ENCODE peak calls at places on chromosome 18, in four cellular contexts. One of them, this sample, is unnamed.
A peak's percentile ranks its signal among the peaks of the same experiment; 100 is the strongest.

GRCh38 chr18:9814431-9814830 is 71.3 kb upstream of the TXNDC2 start:
- DNase-seq in mesendoderm: no peak
- DNase-seq in IMR-90: peak; percentile 95
- DNase-seq in H9: no peak
- DNase-seq in this sample: no peak

GRCh38 chr18:2564373-2564772 is 6.9 kb downstream of the METTL4 start:
- DNase-seq in mesendoderm: no peak
- DNase-seq in IMR-90: no peak
- DNase-seq in H9: no peak
- DNase-seq in this sample: no peak

GRCh38 chr18:25044694-25045093 is 307.3 kb downstream of the ZNF521 start:
- DNase-seq in mesendoderm: no peak
- DNase-seq in IMR-90: no peak
- DNase-seq in H9: no peak
- DNase-seq in this sample: no peak

GRCh38 chr18:26230497-26230896 is 4.3 kb downstream of the TAF4B start:
- DNase-seq in mesendoderm: no peak
- DNase-seq in IMR-90: no peak
- DNase-seq in H9: no peak
- DNase-seq in this sample: no peak

GRCh38 chr18:45084207-45084606 is 403.5 kb downstream of the SETBP1 start:
- DNase-seq in mesendoderm: no peak
- DNase-seq in IMR-90: no peak
- DNase-seq in H9: no peak
- DNase-seq in this sample: no peak

GRCh38 chr18:58687871-58688308 is 16.6 kb downstream of the MALT1 start:
- DNase-seq in mesendoderm: no peak
- DNase-seq in IMR-90: no peak
- DNase-seq in H9: no peak
- DNase-seq in this sample: no peak

GRCh38 chr18:9951022-9951859 is 37.4 kb downstream of the VAPA start:
- DNase-seq in mesendoderm: peak; percentile 89
- DNase-seq in IMR-90: peak; percentile 79
- DNase-seq in H9: peak; percentile 63
- DNase-seq in this sample: no peak

GRCh38 chr18:24050916-24051255 is 36.3 kb downstream of the TTC39C start:
- DNase-seq in mesendoderm: no peak
- DNase-seq in IMR-90: no peak
- DNase-seq in H9: no peak
- DNase-seq in this sample: no peak

GRCh38 chr18:23460285-23461273 is 7.5 kb downstream of the RIOK3 start:
- DNase-seq in mesendoderm: no peak
- DNase-seq in IMR-90: no peak
- DNase-seq in H9: no peak
- DNase-seq in this sample: no peak

GRCh38 chr18:55504808-55505207 is 83.2 kb downstream of the TCF4 start:
- DNase-seq in mesendoderm: no peak
- DNase-seq in IMR-90: no peak
- DNase-seq in H9: no peak
- DNase-seq in this sample: no peak

GRCh38 chr18:136433-136832 is 21.9 kb upstream of the USP14 start:
- DNase-seq in mesendoderm: no peak
- DNase-seq in IMR-90: no peak
- DNase-seq in H9: no peak
- DNase-seq in this sample: no peak

GRCh38 chr18:49021433-49022129 is 70.8 kb upstream of the SMAD7 start:
- DNase-seq in mesendoderm: peak; percentile 98
- DNase-seq in IMR-90: peak; percentile 33
- DNase-seq in H9: peak; percentile 95
- DNase-seq in this sample: peak; percentile 64

GRCh38 chr18:79942211-79942610 is 9.2 kb downstream of the SLC66A2 start:
- DNase-seq in mesendoderm: no peak
- DNase-seq in IMR-90: no peak
- DNase-seq in H9: peak; percentile 12
- DNase-seq in this sample: no peak

GRCh38 chr18:9612215-9612830 is 2.0 kb downstream of the PPP4R1 start:
- DNase-seq in mesendoderm: peak; percentile 55
- DNase-seq in IMR-90: peak; percentile 58
- DNase-seq in H9: no peak
- DNase-seq in this sample: no peak

GRCh38 chr18:49669403-49669802 is 107.5 kb downstream of the LIPG start:
- DNase-seq in mesendoderm: no peak
- DNase-seq in IMR-90: no peak
- DNase-seq in H9: no peak
- DNase-seq in this sample: no peak

GRCh38 chr18:34342960-34343359 is 118.2 kb upstream of the NOL4 start:
- DNase-seq in mesendoderm: peak; percentile 82
- DNase-seq in IMR-90: peak; percentile 28
- DNase-seq in H9: no peak
- DNase-seq in this sample: no peak

GRCh38 chr18:59769105-59769865 is 72.1 kb upstream of the CCBE1 start:
- DNase-seq in mesendoderm: no peak
- DNase-seq in IMR-90: peak; percentile 36
- DNase-seq in H9: no peak
- DNase-seq in this sample: no peak

GRCh38 chr18:46213295-46213694 is 109.1 kb downstream of the HAUS1 start:
- DNase-seq in mesendoderm: peak; percentile 36
- DNase-seq in IMR-90: no peak
- DNase-seq in H9: no peak
- DNase-seq in this sample: no peak

GRCh38 chr18:80009661-80010550 is 21.5 kb upstream of the TXNL4A start:
- DNase-seq in mesendoderm: no peak
- DNase-seq in IMR-90: peak; percentile 98
- DNase-seq in H9: no peak
- DNase-seq in this sample: no peak

GRCh38 chr18:47244041-47244440 is 7.4 kb downstream of the SKOR2 start:
- DNase-seq in mesendoderm: no peak
- DNase-seq in IMR-90: no peak
- DNase-seq in H9: no peak
- DNase-seq in this sample: no peak

GRCh38 chr18:63511285-63511684 is 30.9 kb upstream of the SERPINB12 start:
- DNase-seq in mesendoderm: peak; percentile 92
- DNase-seq in IMR-90: peak; percentile 63
- DNase-seq in H9: peak; percentile 83
- DNase-seq in this sample: peak; percentile 44

GRCh38 chr18:77218642-77219041 is 31.0 kb upstream of the GALR1 start:
- DNase-seq in mesendoderm: peak; percentile 21
- DNase-seq in IMR-90: no peak
- DNase-seq in H9: no peak
- DNase-seq in this sample: no peak

GRCh38 chr18:70288171-70288850 is 534 bp upstream of the SOCS6 start:
- DNase-seq in mesendoderm: peak; percentile 57
- DNase-seq in IMR-90: peak; percentile 39
- DNase-seq in H9: peak; percentile 45
- DNase-seq in this sample: peak; percentile 68

GRCh38 chr18:26757263-26758019 is 108.1 kb downstream of the AQP4 start:
- DNase-seq in mesendoderm: no peak
- DNase-seq in IMR-90: no peak
- DNase-seq in H9: no peak
- DNase-seq in this sample: no peak

GRCh38 chr18:47752796-47753645 is 177.4 kb downstream of the SMAD2 start:
- DNase-seq in mesendoderm: no peak
- DNase-seq in IMR-90: no peak
- DNase-seq in H9: no peak
- DNase-seq in this sample: no peak

GRCh38 chr18:22176622-22177495 is 7.5 kb downstream of the GATA6 start:
- DNase-seq in mesendoderm: no peak
- DNase-seq in IMR-90: no peak
- DNase-seq in H9: peak; percentile 48
- DNase-seq in this sample: no peak

GRCh38 chr18:63264871-63265270 is 54.7 kb downstream of the BCL2 start:
- DNase-seq in mesendoderm: no peak
- DNase-seq in IMR-90: no peak
- DNase-seq in H9: no peak
- DNase-seq in this sample: no peak

GRCh38 chr18:23209796-23210195 is 74.5 kb downstream of the CABLES1 start:
- DNase-seq in mesendoderm: no peak
- DNase-seq in IMR-90: no peak
- DNase-seq in H9: no peak
- DNase-seq in this sample: no peak

GRCh38 chr18:31557446-31557845 is 34.2 kb upstream of the TTR start:
- DNase-seq in mesendoderm: peak; percentile 37
- DNase-seq in IMR-90: no peak
- DNase-seq in H9: peak; percentile 45
- DNase-seq in this sample: no peak

GRCh38 chr18:75845413-75845812 is 417.9 kb upstream of the SMIM21 start:
- DNase-seq in mesendoderm: no peak
- DNase-seq in IMR-90: no peak
- DNase-seq in H9: no peak
- DNase-seq in this sample: no peak

GRCh38 chr18:3985030-3985429 is 470.1 kb downstream of the DLGAP1 start:
- DNase-seq in mesendoderm: no peak
- DNase-seq in IMR-90: peak; percentile 38
- DNase-seq in H9: no peak
- DNase-seq in this sample: no peak

GRCh38 chr18:22709288-22710060 is 223.7 kb upstream of the RBBP8 start:
- DNase-seq in mesendoderm: no peak
- DNase-seq in IMR-90: peak; percentile 31
- DNase-seq in H9: no peak
- DNase-seq in this sample: no peak

GRCh38 chr18:48031641-48032040 is 101.2 kb upstream of the SMAD2 start:
- DNase-seq in mesendoderm: no peak
- DNase-seq in IMR-90: no peak
- DNase-seq in H9: no peak
- DNase-seq in this sample: no peak

GRCh38 chr18:5073026-5073944 is 123.8 kb downstream of the AKAIN1 start:
- DNase-seq in mesendoderm: peak; percentile 77
- DNase-seq in IMR-90: peak; percentile 15
- DNase-seq in H9: peak; percentile 38
- DNase-seq in this sample: peak; percentile 52

GRCh38 chr18:58303363-58303762 is 259.3 kb downstream of the NEDD4L start:
- DNase-seq in mesendoderm: no peak
- DNase-seq in IMR-90: no peak
- DNase-seq in H9: no peak
- DNase-seq in this sample: no peak

GRCh38 chr18:48922801-48923730 is 27.7 kb downstream of the SMAD7 start:
- DNase-seq in mesendoderm: peak; percentile 13
- DNase-seq in IMR-90: peak; percentile 82
- DNase-seq in H9: peak; percentile 32
- DNase-seq in this sample: no peak

GRCh38 chr18:67599277-67599676 is 82.8 kb upstream of the DSEL start:
- DNase-seq in mesendoderm: no peak
- DNase-seq in IMR-90: peak; percentile 73
- DNase-seq in H9: no peak
- DNase-seq in this sample: no peak

GRCh38 chr18:76443519-76444435 is 51.3 kb downstream of the ZNF516 start:
- DNase-seq in mesendoderm: no peak
- DNase-seq in IMR-90: no peak
- DNase-seq in H9: no peak
- DNase-seq in this sample: no peak

DNA sequence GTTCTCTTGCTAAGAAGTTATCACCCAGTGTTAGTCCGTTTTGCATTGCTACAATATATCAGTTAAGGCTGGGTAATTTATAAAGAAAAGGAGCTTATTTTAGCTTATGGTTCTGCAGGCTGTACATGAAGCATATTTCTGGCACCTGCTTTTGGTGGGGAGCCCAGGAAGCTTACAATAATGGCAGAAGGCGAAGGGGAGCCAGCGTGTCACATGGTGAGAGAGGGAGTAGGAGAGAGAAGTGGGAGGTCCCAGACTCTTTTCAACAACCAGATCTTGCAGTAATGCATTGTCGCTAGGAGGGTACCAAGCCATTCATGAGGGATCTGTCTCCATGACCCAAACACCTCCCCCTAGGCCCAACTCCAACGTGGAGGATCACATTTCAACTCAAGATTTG is 688.8 kb upstream of the PIK3C3 start:
- DNase-seq in mesendoderm: no peak
- DNase-seq in IMR-90: no peak
- DNase-seq in H9: no peak
- DNase-seq in this sample: no peak
- H3K56ac ChIP-seq in mesendoderm: no peak overlapping the region
- H3K56ac ChIP-seq in IMR-90: no peak overlapping the region
- H3K56ac ChIP-seq in H9: no peak overlapping the region
- H3K56ac ChIP-seq in this sample: no peak overlapping the region

GRCh38 chr18:6207119-6207518 is 207.6 kb downstream of the L3MBTL4 start:
- DNase-seq in mesendoderm: no peak
- DNase-seq in IMR-90: peak; percentile 19
- DNase-seq in H9: no peak
- DNase-seq in this sample: no peak

GRCh38 chr18:6202861-6203260 is 211.8 kb downstream of the L3MBTL4 start:
- DNase-seq in mesendoderm: no peak
- DNase-seq in IMR-90: no peak
- DNase-seq in H9: no peak
- DNase-seq in this sample: no peak

GRCh38 chr18:6200375-6200774 is 214.3 kb downstream of the L3MBTL4 start:
- DNase-seq in mesendoderm: no peak
- DNase-seq in IMR-90: no peak
- DNase-seq in H9: no peak
- DNase-seq in this sample: no peak

GRCh38 chr18:6205706-6206105 is 209.0 kb downstream of the L3MBTL4 start:
- DNase-seq in mesendoderm: no peak
- DNase-seq in IMR-90: peak; percentile 80
- DNase-seq in H9: no peak
- DNase-seq in this sample: no peak

DNA sequence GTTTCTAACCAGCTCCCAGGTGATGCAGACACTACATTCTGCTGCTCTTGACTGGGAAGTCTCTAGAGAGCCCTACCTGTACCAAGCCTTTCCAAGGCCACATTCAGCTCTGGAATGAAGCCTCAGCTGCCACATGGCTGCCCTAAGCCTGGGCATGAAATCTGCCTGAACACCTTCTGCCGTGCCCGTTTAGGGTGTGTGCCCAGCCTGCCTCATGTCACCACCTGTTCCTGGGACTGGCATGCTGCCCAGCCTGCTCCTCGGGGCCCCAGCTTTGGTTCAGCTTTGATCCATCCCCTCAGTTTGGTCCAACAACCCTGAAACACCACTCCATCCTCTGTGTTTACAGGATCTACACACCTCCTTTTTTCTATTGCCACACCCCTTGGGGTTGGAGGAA is 210.9 kb downstream of the L3MBTL4 start:
- DNase-seq in mesendoderm: no peak
- DNase-seq in IMR-90: no peak
- DNase-seq in H9: no peak
- DNase-seq in this sample: no peak
- H3K56ac ChIP-seq in mesendoderm: no peak overlapping the region
- H3K56ac ChIP-seq in IMR-90: no peak overlapping the region
- H3K56ac ChIP-seq in H9: no peak overlapping the region
- H3K56ac ChIP-seq in this sample: no peak overlapping the region

DNA sequence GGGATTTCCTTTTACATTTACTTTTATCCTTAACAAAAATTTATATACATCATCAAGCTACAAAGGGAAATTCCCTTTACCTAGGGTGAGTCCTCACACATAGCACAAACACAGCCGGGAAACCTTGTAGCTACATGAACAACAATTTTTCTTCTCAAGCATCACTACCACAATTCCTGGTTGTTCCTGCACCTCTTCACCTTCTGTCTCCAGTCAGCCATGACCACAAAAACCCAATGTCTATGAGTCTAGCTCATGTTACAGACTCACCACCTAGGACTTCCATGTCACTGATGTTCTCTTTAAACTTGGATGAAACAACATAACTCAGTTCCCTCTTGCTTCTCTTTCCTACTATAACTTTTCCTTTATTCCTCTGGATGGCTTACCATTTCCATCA is 460.4 kb downstream of the MBD2 start:
- DNase-seq in mesendoderm: no peak
- DNase-seq in IMR-90: no peak
- DNase-seq in H9: no peak
- DNase-seq in this sample: no peak
- H3K56ac ChIP-seq in mesendoderm: no peak overlapping the region
- H3K56ac ChIP-seq in IMR-90: no peak overlapping the region
- H3K56ac ChIP-seq in H9: no peak overlapping the region
- H3K56ac ChIP-seq in this sample: no peak overlapping the region

GRCh38 chr18:56795381-56795780 is 144.2 kb downstream of the WDR7 start:
- DNase-seq in mesendoderm: no peak
- DNase-seq in IMR-90: peak; percentile 38
- DNase-seq in H9: no peak
- DNase-seq in this sample: no peak
- H3K56ac ChIP-seq in mesendoderm: no peak overlapping the region
- H3K56ac ChIP-seq in IMR-90: no peak overlapping the region
- H3K56ac ChIP-seq in H9: no peak overlapping the region
- H3K56ac ChIP-seq in this sample: no peak overlapping the region